ENCODE peak calls at places on chromosomes 4 and X, in six cellular contexts. D, E, W, M, L and G are unnamed samples.

GRCh38 chr4:127586922-127587571 is 45.7 kb upstream of the INTU start:
- DNase-seq in D (no peak), E (no peak), W (peak), M (peak), L (peak), G (no peak)

GRCh38 chr4:148857234-148857972 is 415.2 kb upstream of the NR3C2 start:
- DNase-seq in D (no peak), E (no peak), W (peak), M (peak), L (no peak), G (no peak)

GRCh38 chr4:89838005-89838404 is 1.0 kb upstream of the SNCA start:
- DNase-seq in D (no peak), E (no peak), W (no peak), M (peak), L (no peak), G (no peak)

GRCh38 chr4:125434136-125434535 is 119.4 kb downstream of the FAT4 start:
- DNase-seq in D (no peak), E (no peak), W (peak), M (no peak), L (no peak), G (no peak)

GRCh38 chr4:85741921-85742591 is 267.1 kb downstream of the ARHGAP24 start:
- DNase-seq in D (no peak), E (no peak), W (no peak), M (no peak), L (no peak), G (no peak)

GRCh38 chr4:165877291-165877690 is 4.3 kb downstream of the TLL1 start:
- DNase-seq in D (no peak), E (no peak), W (no peak), M (no peak), L (no peak), G (no peak)

GRCh38 chr4:176753049-176753448 is 39.7 kb downstream of the VEGFC start:
- DNase-seq in D (no peak), E (no peak), W (peak), M (peak), L (no peak), G (no peak)

GRCh38 chr4:107901213-107901934 is 30.0 kb upstream of the CYP2U1 start:
- DNase-seq in D (no peak), E (no peak), W (no peak), M (no peak), L (no peak), G (no peak)

GRCh38 chr4:48640699-48641098 is 139.4 kb downstream of the FRYL start:
- DNase-seq in D (no peak), E (no peak), W (no peak), M (peak), L (no peak), G (no peak)
- TF ChIP-seq POLR2A in D (no peak), E (no peak), W (no peak), M (no peak), L (no peak), G (no peak)

DNA sequence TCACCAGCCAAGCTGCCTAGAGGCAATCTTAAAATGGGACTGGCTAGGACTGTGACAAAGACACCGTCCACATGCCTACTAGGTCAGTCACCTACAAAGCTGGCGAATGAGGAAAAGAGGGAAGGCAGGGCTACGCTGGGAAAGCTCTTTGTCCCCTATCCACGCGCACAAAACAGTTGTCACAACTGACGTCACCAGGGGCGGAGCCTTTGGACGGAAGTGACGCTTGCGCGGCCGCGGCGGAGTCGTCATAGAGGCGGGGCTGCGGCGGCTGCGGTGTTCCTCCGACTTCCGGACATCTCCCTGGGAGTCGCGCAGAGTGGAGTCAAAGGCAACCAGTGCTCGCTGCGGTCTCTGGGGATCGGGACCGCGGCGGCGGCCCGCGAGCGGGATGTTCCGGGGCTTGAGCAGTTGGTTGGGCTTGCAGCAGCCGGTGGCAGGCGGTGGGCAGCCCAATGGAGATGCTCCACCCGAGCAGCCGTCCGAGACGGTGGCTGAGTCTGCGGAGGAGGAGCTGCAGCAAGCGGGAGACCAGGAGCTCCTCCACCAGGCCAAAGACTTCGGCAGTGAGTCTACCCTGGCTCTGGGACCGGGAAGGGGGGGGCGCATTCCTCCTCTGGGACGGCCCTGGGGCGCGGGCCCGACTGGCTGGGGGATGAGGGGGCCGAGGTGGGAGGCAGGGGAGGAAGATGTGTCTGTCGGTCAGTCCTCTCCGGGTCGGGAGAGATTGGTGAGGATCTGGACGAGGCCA is at the start of gene SYAP1:
- DNase-seq in D (peak), E (peak), W (peak), M (peak), L (peak), G (peak)
- TF ChIP-seq CTCF in D (no peak), E (no peak), W (no peak), M (no peak), L (peak), G (no peak)

DNA sequence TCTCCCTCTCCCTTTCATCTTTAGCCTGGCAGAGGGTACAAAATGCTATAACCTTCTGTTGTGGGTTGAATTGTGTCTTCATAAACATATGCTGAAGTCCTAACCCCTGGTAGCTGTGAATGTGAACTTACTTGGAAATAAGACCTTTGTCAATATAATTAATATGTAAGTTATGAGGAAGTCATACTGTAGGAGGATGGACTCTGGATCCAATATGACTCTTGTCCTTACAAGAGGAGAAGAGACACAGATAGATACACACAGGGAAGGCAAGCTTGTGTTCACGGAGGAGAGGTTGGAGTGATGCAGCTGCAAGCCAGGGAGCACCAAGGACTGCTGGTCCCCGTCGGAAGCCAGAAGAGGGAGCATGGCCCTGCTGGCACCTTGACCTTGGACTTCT is 94.7 kb downstream of the SLC2A9 start:
- DNase-seq in D (no peak), E (no peak), W (no peak), M (no peak), L (no peak), G (no peak)
- H3K27ac ChIP-seq in D (no peak), E (no peak), W (no peak), M (no peak), L (no peak), G (no peak)

GRCh38 chr4:6674500-6675149 is 19.1 kb upstream of the S100P start:
- DNase-seq in D (peak), E (peak), W (peak), M (peak), L (peak), G (no peak)
- TF ChIP-seq POLR2A in D (no peak), E (no peak), W (no peak), M (no peak), L (no peak), G (no peak)

DNA sequence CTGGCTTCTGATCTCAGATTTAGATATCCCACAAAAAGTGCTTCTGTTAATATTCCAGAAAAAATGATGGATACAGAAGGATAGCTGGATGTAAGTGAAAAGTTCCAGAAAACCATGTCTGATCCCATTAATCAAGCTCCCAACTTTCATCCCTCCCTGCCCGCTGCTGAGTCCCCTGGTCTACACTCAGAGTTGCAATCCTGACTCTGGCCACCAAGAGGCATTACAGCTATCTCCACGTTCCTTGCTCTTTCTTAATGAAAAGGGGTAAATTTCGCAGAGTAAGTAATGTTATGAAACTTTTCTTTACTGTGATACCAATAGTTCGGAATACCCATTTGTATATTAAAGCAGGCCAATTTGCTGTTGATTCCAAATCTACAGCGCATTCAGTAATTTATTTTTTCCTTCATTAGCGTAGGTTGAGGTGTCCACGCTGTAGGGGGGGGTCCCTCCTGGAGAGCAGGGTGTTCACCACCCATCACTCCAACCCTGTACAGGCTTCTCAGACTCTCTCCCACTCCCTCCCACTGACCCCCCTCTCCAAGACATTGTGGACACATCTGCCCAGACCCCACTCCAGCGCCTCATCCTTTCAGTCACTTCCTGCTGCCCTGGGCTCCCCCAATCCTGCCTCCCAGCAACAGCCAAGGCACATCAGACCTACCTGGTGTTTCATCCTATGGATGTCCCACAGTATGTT is 55.1 kb downstream of the RAB40A start:
- DNase-seq in D (no peak), E (no peak), W (peak), M (peak), L (peak), G (peak)
- TF ChIP-seq CTCF in D (peak), E (peak), W (peak), M (peak), L (no peak), G (no peak)

GRCh38 chrX:28850955-28851354 is 263.7 kb downstream of the IL1RAPL1 start:
- DNase-seq in D (no peak), E (no peak), W (no peak), M (no peak), L (no peak), G (no peak)

GRCh38 chrX:28854637-28855036 is 267.4 kb downstream of the IL1RAPL1 start:
- DNase-seq in D (no peak), E (no peak), W (peak), M (no peak), L (no peak), G (no peak)

GRCh38 chrX:28847423-28847822 is 260.2 kb downstream of the IL1RAPL1 start:
- DNase-seq in D (no peak), E (no peak), W (peak), M (no peak), L (no peak), G (no peak)

GRCh38 chrX:28848707-28849106 is 261.5 kb downstream of the IL1RAPL1 start:
- DNase-seq in D (no peak), E (no peak), W (no peak), M (no peak), L (no peak), G (no peak)

GRCh38 chrX:28851871-28852270 is 264.6 kb downstream of the IL1RAPL1 start:
- DNase-seq in D (no peak), E (no peak), W (no peak), M (no peak), L (peak), G (no peak)
- H3K27ac ChIP-seq in D (no peak), E (no peak), W (no peak), M (no peak), L (no peak), G (peak)